ENCODE peak calls at places on chromosomes 3 and 15, in ten cellular contexts. Y, R, F, G, T, M, N, O, C and D are unnamed samples.

GRCh38 chr15:33735637-33736247 is 232.6 kb upstream of the CHRM5 start:
- DNase-seq in Y (peak), R (peak), F (no peak), G (no peak), T (no peak), M (peak), N (no peak), O (no peak), C (no peak), D (no peak)

GRCh38 chr15:45535486-45536042 is 13.0 kb upstream of the SLC30A4 start:
- DNase-seq in Y (no peak), R (no peak), F (no peak), G (no peak), T (no peak), M (no peak), N (no peak), O (no peak), C (no peak), D (no peak)

GRCh38 chr15:29613951-29614382 is 208.3 kb downstream of the TJP1 start:
- DNase-seq in Y (no peak), R (peak), F (no peak), G (no peak), T (no peak), M (no peak), N (no peak), O (no peak), C (no peak), D (no peak)

GRCh38 chr3:26613999-26614398 is 8.6 kb upstream of the LRRC3B start:
- DNase-seq in Y (no peak), R (no peak), F (no peak), G (no peak), T (no peak), M (no peak), N (no peak), O (no peak), C (no peak), D (no peak)

GRCh38 chr3:61935819-61936218 is 374.4 kb downstream of the PTPRG start:
- DNase-seq in Y (no peak), R (no peak), F (no peak), G (no peak), T (no peak), M (no peak), N (no peak), O (no peak), C (no peak), D (no peak)

GRCh38 chr3:186979837-186980236 is 49.5 kb downstream of the ST6GAL1 start:
- DNase-seq in Y (no peak), R (no peak), F (no peak), G (no peak), T (no peak), M (no peak), N (no peak), O (no peak), C (no peak), D (no peak)

GRCh38 chr15:89776274-89777072 is at the start of gene MESP2:
- DNase-seq in Y (peak), R (peak), F (peak), G (peak), T (peak), M (peak), N (peak), O (peak), C (peak), D (peak)

GRCh38 chr15:49238342-49238741 is 68.3 kb downstream of the GALK2 start:
- DNase-seq in Y (peak), R (no peak), F (no peak), G (no peak), T (no peak), M (peak), N (no peak), O (peak), C (no peak), D (no peak)

GRCh38 chr3:120224249-120224648 is 60.8 kb downstream of the GPR156 start:
- DNase-seq in Y (no peak), R (no peak), F (no peak), G (peak), T (no peak), M (no peak), N (no peak), O (no peak), C (no peak), D (no peak)

GRCh38 chr3:55369491-55369890 is 117.6 kb downstream of the WNT5A start:
- DNase-seq in Y (no peak), R (no peak), F (no peak), G (no peak), T (no peak), M (no peak), N (no peak), O (peak), C (no peak), D (no peak)

GRCh38 chr3:150259526-150260145 is 148.5 kb upstream of the TSC22D2 start:
- DNase-seq in Y (no peak), R (no peak), F (no peak), G (no peak), T (no peak), M (peak), N (no peak), O (no peak), C (no peak), D (no peak)

GRCh38 chr15:92633418-92633817 is 22.2 kb downstream of the FAM174B start:
- DNase-seq in Y (no peak), R (no peak), F (no peak), G (no peak), T (no peak), M (no peak), N (no peak), O (no peak), C (no peak), D (no peak)

GRCh38 chr3:8441969-8442559 is 59.6 kb upstream of the LMCD1 start:
- DNase-seq in Y (peak), R (peak), F (no peak), G (no peak), T (peak), M (peak), N (no peak), O (peak), C (no peak), D (no peak)

GRCh38 chr15:45892182-45892581 is 257.4 kb downstream of the SQOR start:
- DNase-seq in Y (no peak), R (no peak), F (no peak), G (peak), T (no peak), M (no peak), N (no peak), O (peak), C (no peak), D (no peak)

GRCh38 chr15:63232400-63232799 is 43.0 kb downstream of the RAB8B start:
- DNase-seq in Y (no peak), R (no peak), F (no peak), G (no peak), T (no peak), M (no peak), N (no peak), O (no peak), C (peak), D (no peak)

GRCh38 chr3:64329037-64329436 is 103.8 kb upstream of the PRICKLE2 start:
- DNase-seq in Y (no peak), R (no peak), F (no peak), G (no peak), T (no peak), M (peak), N (no peak), O (no peak), C (no peak), D (no peak)

GRCh38 chr15:68614621-68615035 is 35.8 kb downstream of the CORO2B start:
- DNase-seq in Y (no peak), R (no peak), F (no peak), G (no peak), T (no peak), M (peak), N (no peak), O (no peak), C (no peak), D (no peak)

GRCh38 chr3:106086636-106087035 is 217.8 kb upstream of the CBLB start:
- DNase-seq in Y (no peak), R (no peak), F (no peak), G (no peak), T (no peak), M (no peak), N (no peak), O (no peak), C (no peak), D (no peak)

GRCh38 chr3:156456771-156457224 is 98.1 kb downstream of the SSR3 start:
- DNase-seq in Y (no peak), R (no peak), F (no peak), G (no peak), T (peak), M (no peak), N (no peak), O (no peak), C (no peak), D (no peak)

GRCh38 chr3:155233213-155233612 is 60.3 kb downstream of the STRIT1 start:
- DNase-seq in Y (peak), R (no peak), F (no peak), G (peak), T (peak), M (peak), N (peak), O (peak), C (no peak), D (peak)

GRCh38 chr3:81443948-81444347 is 317.5 kb downstream of the GBE1 start:
- DNase-seq in Y (no peak), R (no peak), F (no peak), G (no peak), T (peak), M (no peak), N (no peak), O (no peak), C (no peak), D (no peak)

GRCh38 chr3:177338697-177339219 is 141.5 kb upstream of the TBL1XR1 start:
- DNase-seq in Y (peak), R (no peak), F (no peak), G (no peak), T (peak), M (no peak), N (no peak), O (no peak), C (no peak), D (no peak)

GRCh38 chr3:102141096-102141912 is 292.0 kb downstream of the NFKBIZ start:
- DNase-seq in Y (peak), R (no peak), F (no peak), G (no peak), T (no peak), M (peak), N (no peak), O (no peak), C (no peak), D (no peak)

GRCh38 chr15:57167821-57168395 is 208.4 kb upstream of the CGNL1 start:
- DNase-seq in Y (no peak), R (no peak), F (no peak), G (no peak), T (no peak), M (no peak), N (no peak), O (no peak), C (no peak), D (no peak)

GRCh38 chr3:145698252-145698651 is 462.7 kb downstream of the PLOD2 start:
- DNase-seq in Y (peak), R (no peak), F (no peak), G (no peak), T (no peak), M (no peak), N (no peak), O (no peak), C (no peak), D (no peak)

GRCh38 chr3:107370902-107371301 is 6.3 kb upstream of the CCDC54 start:
- DNase-seq in Y (no peak), R (no peak), F (no peak), G (no peak), T (no peak), M (no peak), N (no peak), O (no peak), C (no peak), D (no peak)

GRCh38 chr3:117589454-117589853 is 879.9 kb downstream of the TUSC7 start:
- DNase-seq in Y (no peak), R (no peak), F (no peak), G (no peak), T (no peak), M (peak), N (no peak), O (no peak), C (no peak), D (no peak)

GRCh38 chr3:113136071-113136470 is 75.3 kb upstream of the BOC start:
- DNase-seq in Y (peak), R (peak), F (no peak), G (no peak), T (no peak), M (peak), N (no peak), O (no peak), C (no peak), D (no peak)

GRCh38 chr3:196344663-196345062 is 6.5 kb upstream of the TM4SF19 start:
- DNase-seq in Y (no peak), R (no peak), F (no peak), G (no peak), T (no peak), M (no peak), N (no peak), O (no peak), C (no peak), D (no peak)

GRCh38 chr15:32861741-32862140 is 143.9 kb downstream of the GREM1 start:
- DNase-seq in Y (peak), R (no peak), F (peak), G (no peak), T (peak), M (no peak), N (no peak), O (no peak), C (no peak), D (no peak)

GRCh38 chr3:180401226-180401625 is 200.7 kb upstream of the TTC14 start:
- DNase-seq in Y (no peak), R (no peak), F (no peak), G (no peak), T (no peak), M (no peak), N (no peak), O (no peak), C (no peak), D (no peak)

GRCh38 chr15:62941719-62942118 is 100.8 kb upstream of the TPM1 start:
- DNase-seq in Y (no peak), R (no peak), F (no peak), G (no peak), T (peak), M (no peak), N (no peak), O (no peak), C (no peak), D (no peak)

GRCh38 chr3:71868891-71869290 is 83.9 kb upstream of the PROK2 start:
- DNase-seq in Y (no peak), R (no peak), F (no peak), G (no peak), T (no peak), M (no peak), N (no peak), O (no peak), C (no peak), D (no peak)

GRCh38 chr15:43093026-43093425 is 12.8 kb downstream of the UBR1 start:
- DNase-seq in Y (peak), R (no peak), F (no peak), G (no peak), T (no peak), M (no peak), N (no peak), O (no peak), C (no peak), D (no peak)

GRCh38 chr15:38682363-38682762 is 117.7 kb upstream of the RASGRP1 start:
- DNase-seq in Y (no peak), R (no peak), F (no peak), G (no peak), T (no peak), M (no peak), N (no peak), O (no peak), C (no peak), D (no peak)

GRCh38 chr15:38684461-38685000 is 119.9 kb upstream of the RASGRP1 start:
- DNase-seq in Y (no peak), R (no peak), F (no peak), G (no peak), T (no peak), M (no peak), N (no peak), O (no peak), C (peak), D (no peak)

GRCh38 chr15:38685686-38686339 is 121.2 kb upstream of the RASGRP1 start:
- DNase-seq in Y (no peak), R (no peak), F (no peak), G (no peak), T (no peak), M (no peak), N (no peak), O (no peak), C (peak), D (no peak)

GRCh38 chr15:38682861-38683260 is 118.2 kb upstream of the RASGRP1 start:
- DNase-seq in Y (no peak), R (no peak), F (no peak), G (no peak), T (no peak), M (no peak), N (no peak), O (no peak), C (no peak), D (no peak)

GRCh38 chr15:38683382-38684242 is 119.0 kb upstream of the RASGRP1 start:
- DNase-seq in Y (peak), R (peak), F (peak), G (peak), T (peak), M (peak), N (no peak), O (no peak), C (peak), D (no peak)
- H3K27ac ChIP-seq in Y (no peak), R (no peak), F (no peak), G (no peak), T (no peak), M (no peak), N (no peak), O (no peak), C (peak), D (no peak)

DNA sequence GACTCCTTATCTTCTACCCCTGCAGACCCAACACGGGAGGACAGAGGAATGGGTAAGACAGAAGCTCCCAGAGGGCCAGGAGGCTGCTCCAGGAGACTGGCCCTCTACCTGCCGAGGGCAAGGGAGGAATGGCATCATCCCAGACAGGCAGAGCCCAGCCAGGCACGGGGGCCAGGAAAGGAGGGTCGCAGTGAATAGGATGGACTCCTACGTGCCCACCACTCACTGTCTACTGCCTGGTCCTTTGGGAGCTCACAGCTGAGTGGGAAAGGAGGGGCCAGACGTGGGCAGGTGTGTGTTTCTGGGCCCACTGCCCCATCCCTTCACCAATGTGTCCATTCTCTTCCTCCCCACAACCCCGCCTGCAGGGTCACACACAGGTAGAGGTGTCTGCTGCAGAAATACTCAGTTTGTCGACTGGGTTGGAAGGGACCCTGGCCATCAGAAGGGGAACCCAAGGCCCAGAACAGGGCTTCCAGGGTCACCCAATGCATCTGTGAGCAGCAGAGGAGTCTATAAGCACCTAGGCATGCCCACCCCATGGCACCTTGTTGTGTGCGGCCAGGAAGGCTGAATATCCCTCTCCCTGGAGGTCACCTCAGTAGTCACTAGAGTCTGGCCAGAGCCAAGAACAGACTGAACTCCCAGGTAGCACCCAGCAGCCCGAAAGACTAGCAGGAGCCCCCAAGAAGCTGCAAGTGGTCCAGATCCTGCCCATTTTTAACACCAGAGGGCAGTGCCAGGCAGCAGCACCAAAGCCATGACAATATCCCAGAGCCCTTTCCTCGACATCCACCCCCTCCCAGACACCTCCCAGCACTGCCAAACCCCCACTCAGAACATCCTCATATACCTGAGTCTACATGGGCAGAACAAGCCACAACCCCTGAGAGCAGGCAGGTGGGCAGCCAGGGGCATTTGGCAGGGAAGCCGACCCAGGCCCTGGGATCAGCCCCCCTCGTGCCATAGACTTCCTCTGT is 24.0 kb downstream of the TKT start:
- DNase-seq in Y (no peak), R (no peak), F (peak), G (no peak), T (no peak), M (no peak), N (no peak), O (no peak), C (no peak), D (no peak)
- H3K27ac ChIP-seq in Y (no peak), R (peak), F (no peak), G (no peak), T (no peak), M (no peak), N (peak), O (no peak), C (no peak), D (peak)

GRCh38 chr3:23567917-23568316 is 237.8 kb upstream of the UBE2E1 start:
- DNase-seq in Y (peak), R (peak), F (no peak), G (no peak), T (peak), M (no peak), N (no peak), O (no peak), C (no peak), D (no peak)
- H3K27ac ChIP-seq in Y (no peak), R (no peak), F (no peak), G (no peak), T (peak), M (no peak), N (peak), O (no peak), C (no peak), D (no peak)

GRCh38 chr15:101242999-101243336 is 8.9 kb downstream of the CHSY1 start:
- DNase-seq in Y (no peak), R (no peak), F (no peak), G (no peak), T (no peak), M (no peak), N (no peak), O (no peak), C (no peak), D (no peak)

GRCh38 chr15:101243420-101243819 is 8.4 kb downstream of the CHSY1 start:
- DNase-seq in Y (no peak), R (no peak), F (no peak), G (no peak), T (no peak), M (no peak), N (no peak), O (no peak), C (no peak), D (no peak)

GRCh38 chr15:101239724-101240136 is 12.1 kb downstream of the CHSY1 start:
- DNase-seq in Y (no peak), R (no peak), F (no peak), G (no peak), T (no peak), M (no peak), N (no peak), O (no peak), C (no peak), D (no peak)

GRCh38 chr15:101242160-101242998 is 9.5 kb downstream of the CHSY1 start:
- DNase-seq in Y (no peak), R (no peak), F (no peak), G (no peak), T (peak), M (no peak), N (no peak), O (no peak), C (peak), D (no peak)

DNA sequence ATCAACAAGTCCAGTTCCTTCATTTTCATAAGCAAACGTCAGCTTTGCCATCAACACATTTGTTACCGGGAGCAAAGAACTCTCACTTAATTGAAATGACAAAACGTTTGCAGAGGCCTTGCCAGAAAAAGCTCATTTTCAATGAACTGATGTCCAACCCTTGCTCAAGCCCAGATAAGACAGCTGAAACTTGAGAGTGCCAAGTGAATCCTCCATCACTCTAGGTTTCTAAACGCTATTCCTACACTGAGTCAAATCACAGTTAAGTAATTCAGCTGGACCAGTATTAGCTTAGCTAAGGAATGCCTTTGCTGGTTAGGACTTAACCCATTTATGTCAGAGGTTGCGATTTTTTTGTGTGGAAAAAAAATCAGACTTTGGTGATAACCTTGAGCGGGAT is 11.5 kb downstream of the CHSY1 start:
- DNase-seq in Y (peak), R (no peak), F (no peak), G (no peak), T (no peak), M (no peak), N (no peak), O (no peak), C (no peak), D (no peak)
- H3K27ac ChIP-seq in Y (no peak), R (no peak), F (no peak), G (no peak), T (no peak), M (no peak), N (peak), O (no peak), C (no peak), D (peak)